ENCODE peak calls at places on chromosomes 13 and 19, in six cellular contexts. K, U, S, Z, B and A are unnamed samples.

GRCh38 chr19:7191946-7192691 is 102.1 kb downstream of the INSR start:
- DNase-seq in K (no peak), U (no peak), S (no peak), Z (no peak), B (no peak), A (no peak)

GRCh38 chr13:106110241-106110855 is 425.1 kb downstream of the EFNB2 start:
- DNase-seq in K (peak; percentile 24), U (no peak), S (no peak), Z (no peak), B (peak; percentile 73), A (no peak)

GRCh38 chr13:99886706-99887105 is 84.9 kb downstream of the ZIC5 start:
- DNase-seq in K (no peak), U (peak; percentile 38), S (no peak), Z (no peak), B (no peak), A (no peak)

GRCh38 chr19:36054733-36055686 is at the start of gene WDR62:
- DNase-seq in K (peak; percentile 98), U (peak; percentile 96), S (no peak), Z (no peak), B (peak; percentile 72), A (no peak)

GRCh38 chr13:114230117-114230516 is 4.6 kb upstream of the CDC16 start:
- DNase-seq in K (no peak), U (no peak), S (no peak), Z (no peak), B (no peak), A (no peak)

GRCh38 chr19:56333506-56333905 is 18.9 kb upstream of the ZSCAN5A start:
- DNase-seq in K (peak; percentile 47), U (peak; percentile 49), S (no peak), Z (no peak), B (no peak), A (peak; percentile 11)

GRCh38 chr13:96053003-96053703 is at the start of gene UGGT2:
- DNase-seq in K (peak; percentile 97), U (peak; percentile 88), S (peak; percentile 88), Z (no peak), B (peak; percentile 52), A (peak; percentile 60)

GRCh38 chr19:36418287-36419001 is at the start of gene ZFP82:
- DNase-seq in K (peak; percentile 91), U (peak; percentile 91), S (peak; percentile 79), Z (no peak), B (peak; percentile 77), A (peak; percentile 77)

GRCh38 chr13:98930014-98930625 is 47.7 kb downstream of the DOCK9 start:
- DNase-seq in K (no peak), U (no peak), S (peak; percentile 68), Z (no peak), B (no peak), A (no peak)

GRCh38 chr19:36225219-36225892 is 10.4 kb downstream of the ZNF146 start:
- DNase-seq in K (no peak), U (no peak), S (no peak), Z (no peak), B (peak; percentile 27), A (no peak)

GRCh38 chr13:45721203-45721731 is 19.1 kb downstream of the CBY2 start:
- DNase-seq in K (no peak), U (no peak), S (no peak), Z (no peak), B (no peak), A (no peak)

GRCh38 chr19:2575734-2576481 is 100.0 kb downstream of the GADD45B start:
- DNase-seq in K (peak; percentile 73), U (no peak), S (no peak), Z (no peak), B (no peak), A (no peak)

GRCh38 chr13:26262156-26262555 is 8.2 kb downstream of the CDK8 start:
- DNase-seq in K (no peak), U (no peak), S (no peak), Z (no peak), B (no peak), A (no peak)

GRCh38 chr19:23071087-23071511 is 45.7 kb upstream of the ZNF730 start:
- DNase-seq in K (peak; percentile 54), U (no peak), S (no peak), Z (no peak), B (no peak), A (no peak)

GRCh38 chr13:64453831-64454230 is 2776.3 kb downstream of the PCDH9 start:
- DNase-seq in K (peak; percentile 29), U (no peak), S (no peak), Z (no peak), B (no peak), A (no peak)

GRCh38 chr19:30719189-30719990 is 347.2 kb downstream of the ZNF536 start:
- DNase-seq in K (peak; percentile 70), U (peak; percentile 70), S (peak; percentile 24), Z (no peak), B (no peak), A (peak; percentile 62)

GRCh38 chr13:44337581-44337980 is 36.0 kb upstream of the SERP2 start:
- DNase-seq in K (no peak), U (no peak), S (no peak), Z (no peak), B (no peak), A (no peak)

GRCh38 chr19:33382006-33382405 is 8.5 kb downstream of the CEBPG start:
- DNase-seq in K (no peak), U (no peak), S (no peak), Z (no peak), B (no peak), A (no peak)

GRCh38 chr19:1265611-1266115 is 3.5 kb upstream of the CIRBP start:
- DNase-seq in K (peak; percentile 68), U (no peak), S (no peak), Z (no peak), B (no peak), A (no peak)

GRCh38 chr13:67416047-67416925 is 186.2 kb upstream of the PCDH9 start:
- DNase-seq in K (peak; percentile 81), U (peak; percentile 84), S (no peak), Z (no peak), B (peak; percentile 3), A (no peak)

GRCh38 chr19:10553087-10553667 is 9.5 kb downstream of the ATG4D start:
- DNase-seq in K (no peak), U (no peak), S (no peak), Z (no peak), B (no peak), A (no peak)

GRCh38 chr19:52176574-52176973 is 5.2 kb upstream of the ZNF836 start:
- DNase-seq in K (no peak), U (no peak), S (no peak), Z (no peak), B (no peak), A (no peak)

GRCh38 chr13:59064042-59064441 is 1099.7 kb downstream of the DIAPH3 start:
- DNase-seq in K (no peak), U (no peak), S (no peak), Z (no peak), B (no peak), A (no peak)

GRCh38 chr19:3768748-3769099 is 3.3 kb downstream of the RAX2 start:
- DNase-seq in K (no peak), U (no peak), S (no peak), Z (no peak), B (no peak), A (no peak)

GRCh38 chr19:33438016-33438671 is 64.6 kb downstream of the CEBPG start:
- DNase-seq in K (peak; percentile 94), U (no peak), S (peak; percentile 57), Z (no peak), B (no peak), A (peak; percentile 15)

GRCh38 chr19:10699650-10700335 is 1.4 kb upstream of the QTRT1 start:
- DNase-seq in K (peak; percentile 72), U (peak; percentile 77), S (no peak), Z (no peak), B (no peak), A (peak; percentile 67)

GRCh38 chr19:55579766-55580621 is 654 bp downstream of the ZNF579 start:
- DNase-seq in K (no peak), U (peak; percentile 60), S (no peak), Z (no peak), B (no peak), A (peak; percentile 40)

GRCh38 chr19:3455393-3455955 is 24.9 kb downstream of the SMIM24 start:
- DNase-seq in K (no peak), U (no peak), S (no peak), Z (no peak), B (no peak), A (no peak)

GRCh38 chr13:77833331-77833863 is 85.2 kb downstream of the EDNRB start:
- DNase-seq in K (no peak), U (no peak), S (peak; percentile 60), Z (no peak), B (no peak), A (peak; percentile 9)

GRCh38 chr13:24921003-24921402 is 157.0 kb downstream of the RNF17 start:
- DNase-seq in K (no peak), U (no peak), S (no peak), Z (no peak), B (no peak), A (no peak)

GRCh38 chr13:30504081-30504480 is 38.3 kb upstream of the HMGB1 start:
- DNase-seq in K (no peak), U (no peak), S (no peak), Z (peak; percentile 24), B (no peak), A (no peak)

GRCh38 chr13:102011539-102011938 is 390.3 kb downstream of the FGF14 start:
- DNase-seq in K (no peak), U (no peak), S (no peak), Z (no peak), B (no peak), A (peak; percentile 89)